ENCODE peak calls at places on chromosomes 3 and 15, in six cellular contexts. C is HEK293T, U is erythroblast, W is hepatic stellate cell, H is heart right ventricle, S is activated T-cell treated with anti-CD3 and anti-CD28 coated beads for 24 hours. G is an unnamed sample.

GRCh38 chr3:68018275-68018674 is 363.9 kb upstream of the SUCLG2 start:
- DNase-seq in U (no peak), S (no peak), C (no peak), W (no peak), H (no peak), G (no peak)

GRCh38 chr3:186411994-186412393 is 50.0 kb upstream of the DGKG start:
- DNase-seq in S (peak; percentile 19), C (no peak), H (no peak), U (no peak), W (no peak), G (no peak)

GRCh38 chr15:71455878-71456277 is 340.6 kb downstream of the THSD4 start:
- DNase-seq in H (no peak), S (no peak), U (no peak), C (no peak), W (no peak), G (no peak)

GRCh38 chr3:193731656-193732055 is 138.6 kb downstream of the OPA1 start:
- DNase-seq in U (no peak), S (no peak), H (no peak), C (no peak), W (no peak), G (no peak)

GRCh38 chr15:58528197-58528870 is 96.5 kb downstream of the LIPC start:
- DNase-seq in S (no peak), W (no peak), H (no peak), C (no peak), U (no peak), G (no peak)

GRCh38 chr3:146308682-146309081 is 57.8 kb upstream of the PLSCR4 start:
- DNase-seq in C (no peak), U (no peak), H (peak; percentile 54), S (no peak), W (no peak), G (no peak)

GRCh38 chr15:97346221-97346620 is 614.3 kb upstream of the ARRDC4 start:
- DNase-seq in C (no peak), H (no peak), W (no peak), U (no peak), S (no peak), G (no peak)

GRCh38 chr3:49802719-49803463 is at the start of gene INKA1:
- DNase-seq in W (peak; percentile 94), C (peak; percentile 88), S (peak; percentile 83), H (peak; percentile 94), U (peak; percentile 94), G (peak; percentile 88)

GRCh38 chr3:156812521-156813335 is 13.4 kb upstream of the LEKR1 start:
- DNase-seq in U (peak; percentile 28), W (no peak), C (peak; percentile 20), H (no peak), S (no peak), G (peak; percentile 80)

GRCh38 chr3:106457278-106458210 is 588.7 kb upstream of the CBLB start:
- DNase-seq in C (no peak), H (peak; percentile 37), W (peak; percentile 17), U (peak; percentile 74), S (peak; percentile 4), G (peak; percentile 34)

GRCh38 chr15:78977091-78977571 is 32.3 kb upstream of the CTSH start:
- DNase-seq in S (no peak), H (no peak), W (no peak), C (no peak), U (no peak), G (no peak)

GRCh38 chr3:42556089-42556632 is 25.6 kb downstream of the SEC22C start:
- DNase-seq in H (no peak), S (no peak), C (no peak), W (no peak), U (no peak), G (no peak)

GRCh38 chr15:56817690-56818089 is 84.4 kb upstream of the ZNF280D start:
- DNase-seq in C (no peak), H (no peak), U (no peak), S (no peak), W (no peak), G (no peak)

GRCh38 chr15:63598467-63599400 is 1.5 kb downstream of the FBXL22 start:
- DNase-seq in C (no peak), W (no peak), S (no peak), H (no peak), U (no peak), G (no peak)

GRCh38 chr15:85704720-85705119 is 90.0 kb downstream of the KLHL25 start:
- DNase-seq in C (no peak), H (peak; percentile 45), U (no peak), S (no peak), W (no peak), G (no peak)

GRCh38 chr3:53834429-53835095 is 11.7 kb downstream of the CHDH start:
- DNase-seq in C (no peak), H (no peak), U (no peak), S (no peak), W (no peak), G (no peak)

GRCh38 chr3:40024526-40024925 is 215.1 kb downstream of the MYRIP start:
- DNase-seq in W (no peak), C (no peak), H (no peak), S (no peak), U (no peak), G (no peak)

GRCh38 chr3:66666362-66666761 is 165.5 kb upstream of the LRIG1 start:
- DNase-seq in C (no peak), U (no peak), H (no peak), W (no peak), S (no peak), G (no peak)

GRCh38 chr3:141410408-141410807 is 42.1 kb downstream of the ZBTB38 start:
- DNase-seq in U (no peak), W (no peak), C (no peak), H (peak; percentile 85), S (no peak), G (no peak)

GRCh38 chr15:69631005-69631404 is 178.4 kb downstream of the RPLP1 start:
- DNase-seq in C (no peak), S (no peak), U (no peak), H (no peak), W (no peak), G (no peak)

GRCh38 chr3:50155491-50155878 is 361 bp downstream of the SEMA3F start:
- DNase-seq in C (no peak), U (no peak), W (no peak), S (no peak), H (no peak), G (no peak)

GRCh38 chr3:105173972-105174371 is 192.7 kb upstream of the ALCAM start:
- DNase-seq in C (no peak), U (no peak), S (no peak), H (no peak), W (no peak), G (no peak)

GRCh38 chr3:168121175-168121853 is 25.6 kb upstream of the GOLIM4 start:
- DNase-seq in S (no peak), W (no peak), H (peak; percentile 16), U (no peak), C (no peak), G (no peak)

GRCh38 chr3:155585384-155585783 is 159.5 kb downstream of the PLCH1 start:
- DNase-seq in H (no peak), U (no peak), W (no peak), S (no peak), C (no peak), G (no peak)

GRCh38 chr3:194711913-194712312 is 26.2 kb downstream of the FAM43A start:
- DNase-seq in U (no peak), S (no peak), H (peak; percentile 74), W (peak; percentile 50), C (no peak), G (no peak)

GRCh38 chr3:128873623-128874022 is 5.8 kb upstream of the ACAD9 start:
- DNase-seq in S (no peak), U (no peak), H (no peak), W (no peak), C (no peak), G (no peak)

GRCh38 chr3:173138031-173138430 is 3.0 kb downstream of the SPATA16 start:
- DNase-seq in C (no peak), W (no peak), S (no peak), H (no peak), U (no peak), G (no peak)

GRCh38 chr3:87268646-87269211 is 7.7 kb downstream of the POU1F1 start:
- DNase-seq in H (no peak), S (no peak), W (no peak), C (peak; percentile 48), U (no peak), G (no peak)

GRCh38 chr3:188860147-188860546 is 311.6 kb upstream of the TPRG1 start:
- DNase-seq in U (no peak), H (no peak), W (no peak), C (no peak), S (no peak), G (no peak)

GRCh38 chr3:175186511-175186910 is 327.4 kb downstream of the NAALADL2 start:
- DNase-seq in S (no peak), H (no peak), U (no peak), W (no peak), C (no peak), G (no peak)

GRCh38 chr3:69368129-69368741 is 17.7 kb downstream of the FRMD4B start:
- DNase-seq in U (no peak), S (no peak), W (no peak), C (no peak), H (no peak), G (no peak)

GRCh38 chr3:50602675-50603191 is 8.8 kb downstream of the CISH start:
- DNase-seq in U (no peak), C (no peak), W (no peak), S (no peak), H (no peak), G (no peak)

GRCh38 chr15:100032358-100033080 is 299.3 kb upstream of the LYSMD4 start:
- DNase-seq in W (no peak), U (no peak), C (no peak), H (no peak), S (no peak), G (no peak)

GRCh38 chr3:187918081-187918644 is 172.9 kb upstream of the BCL6 start:
- DNase-seq in S (no peak), U (no peak), C (no peak), H (no peak), W (no peak), G (no peak)

GRCh38 chr3:189316296-189317019 is 144.7 kb downstream of the TPRG1 start:
- DNase-seq in S (no peak), U (no peak), H (no peak), C (no peak), W (no peak), G (no peak)

G was measured in K562.